ENCODE peak calls at places on chromosome 6, in five cellular contexts. S is K562, J is SK-N-SH, I is HCT116, K is HepG2. Q is an unnamed sample.

GRCh38 chr6:119347466-119348307 is 1.9 kb downstream of the MAN1A1 start:
- DNase-seq in S (peak), K (peak), J (no peak), I (no peak), Q (no peak)

GRCh38 chr6:11152581-11152980 is 41.1 kb upstream of the ERVFRD-1 start:
- DNase-seq in S (no peak), I (no peak), K (no peak), J (no peak), Q (no peak)

GRCh38 chr6:41464481-41464880 is 81.7 kb upstream of the FOXP4 start:
- DNase-seq in K (no peak), J (no peak), S (no peak), I (no peak), Q (no peak)

GRCh38 chr6:25086500-25087091 is 150.8 kb upstream of the RIPOR2 start:
- DNase-seq in I (no peak), K (no peak), J (no peak), S (no peak), Q (no peak)

GRCh38 chr6:168619560-168620314 is 178.8 kb downstream of the SMOC2 start:
- DNase-seq in J (no peak), S (no peak), K (no peak), I (no peak), Q (no peak)

GRCh38 chr6:164532546-164533362 is 776.7 kb downstream of the C6orf118 start:
- DNase-seq in S (no peak), I (no peak), J (peak), K (no peak), Q (no peak)

GRCh38 chr6:168367285-168367720 is 47.7 kb upstream of the DACT2 start:
- DNase-seq in K (no peak), I (no peak), J (no peak), S (no peak), Q (no peak)

GRCh38 chr6:54118117-54118516 is 6.9 kb downstream of the MLIP start:
- DNase-seq in S (no peak), K (no peak), J (no peak), I (no peak), Q (no peak)

GRCh38 chr6:134097114-134097707 is 44.8 kb upstream of the SLC2A12 start:
- DNase-seq in K (peak), J (peak), S (peak), I (peak), Q (peak)

GRCh38 chr6:138160329-138161117 is 1.2 kb upstream of the ARFGEF3 start:
- DNase-seq in J (no peak), S (no peak), K (no peak), I (no peak), Q (no peak)

DNA sequence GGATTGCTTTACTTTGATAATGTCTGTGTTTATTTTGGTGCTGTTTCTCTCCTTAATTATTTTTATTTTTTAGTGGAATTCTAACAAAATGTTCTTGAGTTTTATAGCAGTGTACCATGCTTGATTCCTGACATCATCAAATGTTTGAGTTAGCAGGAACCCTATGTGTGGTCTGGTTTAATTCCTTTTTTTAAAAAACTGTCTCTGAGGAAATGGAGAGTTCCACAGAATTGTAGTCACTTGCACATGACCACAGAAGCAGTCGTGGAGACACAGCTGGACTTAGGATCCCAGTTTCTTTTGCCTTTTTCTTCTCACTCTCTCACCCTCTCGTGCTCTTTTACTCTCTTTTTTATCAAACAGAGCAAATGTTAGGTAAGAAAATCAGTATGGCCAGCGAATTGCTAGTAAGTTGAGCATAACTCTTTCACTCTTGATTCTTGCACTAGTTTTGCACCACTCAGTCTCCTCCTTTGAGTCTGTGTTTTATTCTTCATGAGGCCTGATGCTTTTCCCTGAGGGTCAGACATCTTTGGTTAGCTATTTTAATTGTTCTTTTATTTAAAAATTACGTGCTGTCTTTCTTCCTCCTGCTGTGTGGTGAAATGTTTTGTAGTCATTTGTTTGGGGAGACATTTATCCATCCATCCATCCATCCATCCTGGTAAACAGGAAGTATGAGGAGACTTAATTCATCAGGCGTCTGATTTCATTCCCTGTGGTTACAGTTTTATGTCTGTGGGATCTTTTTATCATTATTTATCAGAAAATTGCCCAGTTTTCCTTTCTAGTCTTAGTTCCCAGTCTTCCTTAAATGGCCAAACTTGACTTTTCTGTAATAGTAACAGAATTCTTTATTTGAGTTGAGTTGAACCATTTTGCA is 83.0 kb downstream of the SCAF8 start:
- DNase-seq in J (no peak), K (no peak), I (no peak), S (no peak), Q (no peak)
- TF ChIP-seq ZBTB33 in J (no peak), K (no peak), I (no peak), S (no peak), Q (no peak)

GRCh38 chr6:50707652-50708325 is 5.5 kb upstream of the TFAP2D start:
- DNase-seq in J (no peak), S (no peak), K (no peak), I (no peak), Q (no peak)
- TF ChIP-seq ZBTB33 in J (no peak), S (no peak), K (no peak), I (no peak), Q (no peak)

GRCh38 chr6:93418448-93419303 is 683 bp downstream of the EPHA7 start:
- DNase-seq in J (peak), S (no peak), K (no peak), I (no peak), Q (no peak)
- TF ChIP-seq ZBTB33 in J (no peak), S (no peak), K (no peak), I (no peak), Q (no peak)

DNA sequence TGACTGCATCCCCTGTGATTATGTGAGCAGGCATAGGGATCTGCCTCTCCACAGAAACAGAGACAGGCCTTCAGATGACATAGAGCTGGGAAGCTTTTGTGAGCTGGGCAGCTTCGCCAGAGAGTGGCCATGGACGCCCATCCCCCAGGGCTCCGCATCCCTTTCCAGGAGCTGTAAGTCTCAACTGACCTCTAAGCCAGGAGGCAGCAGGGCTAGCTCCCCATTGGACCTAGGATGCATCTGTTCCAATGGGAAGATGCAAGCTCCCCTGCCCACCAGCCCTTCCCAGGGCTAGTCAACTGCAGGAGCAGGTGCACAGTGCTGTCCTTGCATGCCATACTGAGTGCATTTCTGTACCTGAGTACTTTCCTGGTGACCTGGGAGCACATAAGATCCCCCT is 663.6 kb downstream of the RNF144B start:
- DNase-seq in I (no peak), J (no peak), S (no peak), K (no peak), Q (no peak)
- TF ChIP-seq ZBTB33 in I (no peak), J (no peak), S (no peak), K (no peak), Q (no peak)

GRCh38 chr6:126312013-126312665 is 27.8 kb upstream of the CENPW start:
- DNase-seq in J (peak), K (peak), I (peak), S (peak), Q (no peak)
- TF ChIP-seq ZBTB33 in J (no peak), K (no peak), I (no peak), S (no peak), Q (no peak)

GRCh38 chr6:117351521-117351920 is 74.2 kb downstream of the ROS1 start:
- DNase-seq in J (no peak), K (no peak), S (no peak), I (no peak), Q (no peak)

GRCh38 chr6:117344444-117345291 is 79.3 kb downstream of the VGLL2 start:
- DNase-seq in I (no peak), S (peak), J (no peak), K (no peak), Q (no peak)

GRCh38 chr6:117345292-117345610 is 79.9 kb downstream of the VGLL2 start:
- DNase-seq in S (no peak), J (no peak), I (no peak), K (no peak), Q (no peak)

GRCh38 chr6:117346142-117346930 is 79.4 kb downstream of the ROS1 start:
- DNase-seq in S (peak), I (no peak), K (peak), J (peak), Q (no peak)
- TF ChIP-seq ZBTB33 in S (no peak), I (no peak), K (no peak), J (no peak), Q (no peak)

GRCh38 chr6:2608508-2608907 is 142.2 kb downstream of the MYLK4 start:
- DNase-seq in K (no peak), I (no peak), S (no peak), J (no peak), Q (no peak)

GRCh38 chr6:2616796-2617195 is 133.9 kb downstream of the MYLK4 start:
- DNase-seq in I (no peak), J (no peak), S (no peak), K (no peak), Q (no peak)

GRCh38 chr6:2614842-2615241 is 135.9 kb downstream of the MYLK4 start:
- DNase-seq in K (no peak), J (no peak), S (no peak), I (no peak), Q (no peak)

GRCh38 chr6:2614155-2614554 is 136.6 kb downstream of the MYLK4 start:
- DNase-seq in I (no peak), K (no peak), J (no peak), S (no peak), Q (no peak)

DNA sequence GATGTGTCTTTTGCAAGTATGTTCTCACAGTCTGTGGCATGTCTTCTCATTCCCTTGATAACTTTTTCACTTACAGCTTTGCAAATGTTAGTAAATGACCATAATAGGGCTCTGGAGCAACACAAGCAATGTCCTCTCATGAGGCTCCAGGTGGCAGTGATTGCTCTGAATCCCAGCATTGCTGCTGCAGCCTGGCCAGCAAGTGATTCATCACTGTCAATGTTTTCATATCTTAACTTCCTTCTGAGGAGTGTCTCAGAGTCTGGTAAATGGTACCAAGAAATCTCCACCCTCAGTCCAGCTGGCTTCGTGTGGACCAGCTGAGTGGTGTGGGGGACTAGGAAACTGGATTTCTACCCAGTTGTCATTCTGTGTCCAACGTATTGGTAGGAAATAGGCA is 139.6 kb downstream of the MYLK4 start:
- DNase-seq in J (no peak), S (no peak), I (no peak), K (no peak), Q (no peak)
- TF ChIP-seq ZBTB33 in J (no peak), S (no peak), I (no peak), K (no peak), Q (no peak)

GRCh38 chr6:43144879-43145278 is 26.2 kb upstream of the SRF start:
- DNase-seq in I (no peak), S (no peak), J (no peak), K (no peak), Q (no peak)
- TF ChIP-seq ZBTB33 in I (no peak), S (no peak), J (no peak), K (no peak), Q (no peak)